ENCODE peak calls at places on chromosomes 13 and 19, in six cellular contexts. D is lung; Y is activated CD4-positive, alpha-beta T cell treated with anti-CD3 and anti-CD28 coated beads for 48 hours; M is T-helper 2 cell treated with Interferon-gamma antibody and Interleukin-4, amounts not matched to agents 5 μg/mL and 100 μg/mL, for 36 hours; W is GM12864; Z is AG09319. I is an unnamed sample.

GRCh38 chr19:9622531-9622930 is 1.5 kb upstream of the ZNF561 start:
- DNase-seq in M (no peak), Y (no peak), Z (no peak), D (no peak), W (no peak), I (no peak)

GRCh38 chr13:46101488-46102289 is 3.1 kb downstream of the CPB2 start:
- DNase-seq in W (no peak), M (no peak), Z (no peak), Y (no peak), D (no peak), I (no peak)

GRCh38 chr13:110628952-110629701 is 13.8 kb downstream of the NAXD start:
- DNase-seq in Y (no peak), Z (no peak), D (no peak), M (no peak), W (no peak), I (no peak)

GRCh38 chr13:110431851-110432294 is 124.8 kb downstream of the COL4A2 start:
- DNase-seq in Y (no peak), M (no peak), Z (no peak), D (no peak), W (no peak), I (peak)

GRCh38 chr13:86464193-86464592 is 665.0 kb upstream of the SLITRK6 start:
- DNase-seq in D (no peak), W (no peak), Z (no peak), Y (no peak), M (no peak), I (no peak)

GRCh38 chr19:47518139-47518538 is 3.3 kb upstream of the NAPA start:
- DNase-seq in Y (peak), Z (no peak), M (peak), D (no peak), W (peak), I (no peak)

GRCh38 chr13:106139942-106140341 is 395.5 kb downstream of the EFNB2 start:
- DNase-seq in Z (no peak), W (no peak), M (no peak), Y (no peak), D (no peak), I (no peak)

GRCh38 chr13:99041337-99041736 is 63.5 kb upstream of the DOCK9 start:
- DNase-seq in Y (no peak), M (no peak), D (no peak), W (no peak), Z (no peak), I (no peak)

GRCh38 chr13:75299913-75300862 is 181.8 kb downstream of the TBC1D4 start:
- DNase-seq in D (no peak), Z (no peak), Y (no peak), W (peak), M (no peak), I (no peak)

GRCh38 chr19:28051047-28051446 is 1161.9 kb downstream of the UQCRFS1 start:
- DNase-seq in Y (no peak), M (no peak), W (no peak), Z (no peak), D (no peak), I (no peak)

GRCh38 chr13:104006625-104007061 is 940.4 kb upstream of the SLC10A2 start:
- DNase-seq in W (no peak), M (no peak), Y (no peak), D (no peak), Z (no peak), I (no peak)

GRCh38 chr13:67204731-67205130 is 25.4 kb downstream of the PCDH9 start:
- DNase-seq in W (no peak), D (no peak), Z (no peak), M (no peak), Y (no peak), I (no peak)

GRCh38 chr19:56321981-56322558 is 7.4 kb upstream of the ZSCAN5A start:
- DNase-seq in M (no peak), D (no peak), Z (no peak), Y (no peak), W (no peak), I (no peak)

I was measured in kidney.